ENCODE peak calls at places on chromosomes 11 and 22, in eight cellular contexts. A, Q, Y, R, M, O, S and D are unnamed samples. For H3K36me3, the result is how much of the 10 kb centered on the place peaks cover.

GRCh38 chr11:67667490-67668190 is 6.8 kb downstream of the ALDH3B2 start:
- DNase-seq in S (no peak), Y (no peak), A (no peak), R (no peak), M (no peak), Q (no peak), O (no peak), D (peak)

GRCh38 chr11:86696004-86696403 is 23.6 kb upstream of the ME3 start:
- DNase-seq in S (no peak), R (no peak), M (no peak), A (peak), Y (no peak), O (peak), Q (no peak), D (no peak)

GRCh38 chr11:76592961-76593360 is 77.6 kb downstream of the LRRC32 start:
- DNase-seq in A (no peak), R (no peak), M (no peak), Q (no peak), Y (no peak), S (no peak), O (no peak), D (no peak)

GRCh38 chr11:44573333-44573732 is 7.9 kb downstream of the CD82 start:
- DNase-seq in A (no peak), S (no peak), O (no peak), Q (no peak), M (no peak), Y (no peak), R (no peak), D (no peak)

GRCh38 chr11:26331911-26332571 is at the start of gene ANO3:
- DNase-seq in Y (no peak), S (peak), O (peak), A (peak), Q (peak), M (peak), R (no peak), D (peak)

GRCh38 chr11:62105611-62106245 is 18.1 kb upstream of the INCENP start:
- DNase-seq in M (no peak), S (no peak), O (no peak), Q (no peak), A (no peak), Y (peak), R (no peak), D (no peak)

GRCh38 chr11:70834984-70835560 is 417.3 kb downstream of the SHANK2 start:
- DNase-seq in R (no peak), A (no peak), Q (peak), Y (no peak), O (no peak), M (no peak), S (no peak), D (no peak)

GRCh38 chr11:126403039-126403438 is 47.6 kb downstream of the ST3GAL4 start:
- DNase-seq in Y (peak), A (no peak), O (no peak), R (no peak), M (no peak), Q (no peak), S (no peak), D (peak)

GRCh38 chr11:63518548-63518947 is 12.7 kb downstream of the LGALS12 start:
- DNase-seq in M (no peak), R (no peak), A (no peak), Q (no peak), O (peak), S (no peak), Y (no peak), D (no peak)

GRCh38 chr22:30606455-30607299 is at the start of gene TCN2:
- DNase-seq in A (peak), S (peak), O (peak), M (peak), Y (no peak), Q (peak), R (peak), D (peak)

GRCh38 chr22:30396871-30397655 is at the start of gene SEC14L2:
- DNase-seq in A (peak), O (no peak), Q (peak), S (peak), Y (no peak), R (peak), M (peak), D (peak)

GRCh38 chr11:120819003-120819402 is 204.9 kb upstream of the TBCEL start:
- DNase-seq in R (no peak), Q (no peak), A (no peak), S (no peak), Y (no peak), M (no peak), O (no peak), D (no peak)
- H3K4me3 ChIP-seq in R (no peak), Q (no peak), A (no peak), S (no peak), Y (no peak), M (no peak), O (no peak), D (no peak)

GRCh38 chr11:64915366-64915887 is 1.6 kb downstream of the ATG2A start:
- DNase-seq in M (no peak), S (no peak), A (no peak), R (no peak), Q (no peak), O (no peak), Y (no peak), D (no peak)

GRCh38 chr11:64916040-64916847 is 765 bp downstream of the ATG2A start:
- DNase-seq in Q (peak), S (no peak), R (peak), Y (no peak), A (peak), M (peak), O (no peak), D (peak)

GRCh38 chr11:64911689-64912088 is 5.3 kb downstream of the ATG2A start:
- DNase-seq in O (no peak), S (no peak), Q (no peak), M (no peak), A (no peak), Y (no peak), R (no peak), D (no peak)

GRCh38 chr11:64913171-64913727 is 3.8 kb downstream of the ATG2A start:
- DNase-seq in O (no peak), R (no peak), M (no peak), S (no peak), Y (no peak), Q (no peak), A (no peak), D (no peak)

DNA sequence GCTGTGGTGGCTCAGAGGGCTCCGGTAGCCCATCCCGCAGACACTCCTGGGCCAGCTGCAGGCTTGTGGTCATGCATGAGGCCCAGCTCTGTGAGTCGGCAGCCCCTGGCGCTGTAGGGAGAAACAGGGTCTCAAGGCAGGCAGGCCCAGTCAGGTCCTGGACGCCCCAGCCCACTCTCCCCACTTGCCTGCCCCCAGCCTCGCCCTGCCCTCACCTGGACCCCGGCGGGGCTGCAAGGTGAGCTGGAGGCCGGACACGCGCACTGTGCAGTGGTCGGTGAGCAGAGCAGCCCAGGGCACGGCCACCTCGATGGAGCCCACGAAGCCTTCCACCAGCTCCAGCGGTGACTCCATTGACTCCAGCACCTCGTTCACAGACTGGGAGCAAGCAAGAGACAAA is 2.9 kb downstream of the ATG2A start:
- DNase-seq in R (no peak), M (no peak), O (no peak), Y (no peak), Q (no peak), S (no peak), A (no peak), D (no peak)
- H3K36me3 ChIP-seq in R (half or more), M (under half), O (under half), Y (under half), Q (under half), S (under half), A (under half), D (under half)

GRCh38 chr11:12674571-12674935 is 332 bp downstream of the TEAD1 start:
- DNase-seq in S (no peak), R (no peak), M (peak), A (peak), O (no peak), Y (no peak), Q (peak), D (no peak)

GRCh38 chr11:12675951-12676711 is 1.9 kb downstream of the TEAD1 start:
- DNase-seq in R (no peak), Q (no peak), A (no peak), M (no peak), O (no peak), Y (no peak), S (no peak), D (no peak)

GRCh38 chr11:12674936-12675696 is 895 bp downstream of the TEAD1 start:
- DNase-seq in M (peak), Q (peak), S (peak), A (peak), O (no peak), Y (no peak), R (no peak), D (peak)

GRCh38 chr11:12673601-12673923 is 659 bp upstream of the TEAD1 start:
- DNase-seq in R (no peak), Q (no peak), S (no peak), O (no peak), A (no peak), M (no peak), Y (no peak), D (no peak)

DNA sequence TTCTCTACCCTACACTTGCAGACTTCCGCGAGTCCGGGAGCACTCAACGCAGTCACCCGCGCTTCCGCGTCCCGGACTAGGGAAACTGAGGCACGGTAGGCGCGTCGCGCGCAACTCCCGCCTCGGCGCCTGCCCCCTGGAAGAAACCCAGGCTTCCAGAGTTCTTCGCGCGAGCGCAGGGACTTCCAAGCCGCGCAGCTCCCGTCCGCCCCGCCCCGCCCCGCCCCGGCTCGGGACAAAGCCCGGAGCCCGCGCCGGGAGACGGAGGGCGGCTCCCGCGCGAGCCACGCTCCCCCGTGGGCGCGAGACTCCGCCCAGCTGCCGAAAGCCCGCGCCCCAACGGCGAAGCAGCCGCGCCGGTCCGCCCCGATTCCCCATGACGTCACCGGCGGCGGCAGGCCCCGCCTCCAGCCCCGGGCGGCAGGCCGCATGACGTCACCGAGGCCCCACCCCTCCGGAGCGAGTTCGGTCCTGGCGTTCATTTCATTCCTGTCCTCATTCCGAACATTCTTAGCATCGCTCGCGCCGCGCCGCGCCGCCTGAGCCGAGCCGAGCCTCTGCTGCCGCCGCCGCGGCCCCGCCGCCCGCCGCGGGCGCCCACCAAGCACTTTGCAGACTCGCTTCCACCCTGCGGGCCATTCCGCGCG is at the start of gene TEAD1:
- DNase-seq in R (peak), S (peak), A (peak), Q (peak), M (peak), Y (no peak), O (peak), D (peak)
- H3K4me3 ChIP-seq in R (peak), S (peak), A (peak), Q (peak), M (peak), Y (peak), O (peak), D (peak)

DNA sequence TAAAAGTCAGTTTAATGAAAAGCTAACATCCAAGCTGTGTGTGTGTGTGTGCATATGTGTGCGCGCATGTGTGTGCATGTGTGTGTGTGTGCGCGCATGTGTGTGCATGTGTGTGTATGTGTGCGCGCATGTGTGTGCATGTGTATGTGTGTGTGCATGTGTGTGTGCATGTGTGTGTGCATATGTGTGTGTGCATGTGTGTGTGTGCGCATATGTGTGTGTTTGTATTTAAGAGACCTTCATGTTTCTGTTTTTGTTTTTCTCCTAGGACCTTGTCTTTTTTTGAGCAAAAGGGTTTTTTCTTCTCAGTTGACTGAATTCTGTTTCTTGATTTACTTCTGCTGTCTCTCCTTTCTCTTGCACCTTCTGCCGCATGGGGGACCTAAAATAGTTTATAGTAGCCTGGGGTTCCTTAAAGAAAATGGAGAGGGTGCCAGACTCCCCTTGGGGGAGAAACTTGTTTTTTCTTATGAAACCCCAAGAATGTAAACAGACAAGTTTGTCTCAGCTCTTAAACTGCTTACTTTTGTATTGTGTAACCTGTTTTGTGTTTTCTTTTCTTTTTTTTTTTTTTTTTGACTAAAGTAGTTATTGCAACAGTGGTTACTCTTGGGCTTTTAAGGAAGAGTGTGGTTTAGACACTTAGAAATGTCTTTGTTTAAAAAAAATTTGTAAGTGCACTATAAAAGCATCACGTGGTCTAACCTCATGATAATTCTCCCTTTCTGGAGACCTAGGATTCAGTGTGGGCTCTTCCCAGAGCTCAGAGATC is 53.0 kb downstream of the OSBPL5 start:
- DNase-seq in S (no peak), A (no peak), O (no peak), Q (no peak), Y (no peak), M (no peak), R (no peak), D (no peak)
- H3K36me3 ChIP-seq in S (under half), A (under half), O (under half), Q (under half), Y (under half), M (under half), R (under half), D (under half)

DNA sequence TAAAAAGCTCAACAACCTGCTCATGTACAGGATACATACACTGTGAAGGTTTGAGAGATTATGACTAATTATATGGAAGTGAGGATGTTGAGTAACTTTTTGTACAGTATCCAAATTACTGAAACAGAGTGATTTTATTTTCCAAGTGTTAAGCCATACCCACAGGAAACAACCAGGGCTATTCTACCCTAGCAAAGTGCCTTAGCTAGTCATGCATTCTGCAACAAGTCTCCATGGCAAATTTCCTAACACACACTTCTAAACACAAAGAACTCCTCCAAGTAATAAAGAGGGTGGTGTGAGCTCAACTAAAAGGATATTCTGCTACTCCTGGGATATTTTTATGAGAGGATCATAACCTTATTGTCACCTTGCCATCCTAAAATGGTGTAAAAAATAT is 4.4 kb downstream of the LGR4 start:
- DNase-seq in Q (no peak), R (no peak), Y (no peak), M (no peak), O (no peak), S (no peak), A (no peak), D (no peak)
- H3K4me3 ChIP-seq in Q (no peak), R (no peak), Y (no peak), M (no peak), O (no peak), S (no peak), A (peak), D (no peak)

DNA sequence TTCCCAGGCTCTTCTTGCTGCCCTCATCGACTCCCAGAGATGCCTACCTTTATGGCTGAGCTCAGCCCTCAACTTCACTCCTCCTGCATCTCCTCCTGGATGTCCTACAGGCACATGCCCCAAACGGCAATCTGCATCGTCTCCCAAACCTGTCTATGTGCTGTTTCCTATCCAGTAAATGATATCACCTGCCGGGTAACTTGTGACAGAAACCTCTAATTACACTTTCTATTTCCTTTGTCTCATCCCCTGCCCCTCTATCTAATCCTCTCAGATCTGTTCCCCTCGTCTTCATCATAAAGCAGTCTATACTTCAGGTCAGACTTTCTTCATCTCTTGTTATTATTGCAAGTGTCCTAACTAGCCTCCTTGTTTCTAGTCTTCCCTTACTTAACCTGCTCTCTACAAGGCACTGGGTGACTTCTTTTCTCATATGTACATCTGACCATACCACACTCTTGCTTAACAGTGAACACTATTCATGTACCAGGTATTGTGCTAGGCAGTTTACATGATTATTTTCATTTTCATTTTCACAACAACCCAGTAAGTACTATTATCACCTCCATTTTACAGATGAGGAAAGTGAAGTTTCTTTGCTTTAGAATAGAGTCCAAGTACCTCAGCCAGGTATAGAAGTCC is 21.9 kb upstream of the UCP3 start:
- DNase-seq in R (no peak), M (no peak), O (no peak), Y (no peak), Q (no peak), A (no peak), S (no peak), D (no peak)
- H3K36me3 ChIP-seq in R (under half), M (under half), O (under half), Y (under half), Q (under half), A (under half), S (under half), D (under half)

GRCh38 chr11:120511804-120512726 is 517 bp downstream of the GRIK4 start:
- DNase-seq in Q (no peak), R (no peak), O (no peak), M (no peak), A (no peak), S (no peak), Y (no peak), D (no peak)
- H3K4me3 ChIP-seq in Q (no peak), R (no peak), O (no peak), M (no peak), A (peak), S (peak), Y (peak), D (peak)

DNA sequence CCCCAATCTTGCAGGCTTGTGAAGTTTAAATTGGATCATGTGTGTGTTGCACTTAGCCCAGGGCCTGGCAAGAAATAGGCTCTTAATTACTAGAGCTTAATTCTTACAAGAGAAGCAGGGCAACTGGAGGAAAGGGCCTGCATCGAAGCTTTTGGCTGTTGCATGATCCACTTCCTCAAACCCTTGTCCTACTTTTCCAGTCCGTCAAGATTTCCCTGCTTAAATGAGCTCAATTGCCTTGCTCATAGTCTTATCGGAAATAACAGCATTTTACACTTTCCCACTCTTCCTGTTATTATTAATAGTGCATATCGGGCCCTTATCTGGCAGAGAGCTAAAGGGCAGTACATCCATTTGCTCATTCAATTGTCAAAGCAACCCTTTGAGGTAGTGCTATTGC is 18.1 kb downstream of the DTX4 start:
- DNase-seq in Y (peak), M (no peak), O (no peak), Q (no peak), R (no peak), A (no peak), S (no peak), D (no peak)
- H3K36me3 ChIP-seq in Y (under half), M (under half), O (under half), Q (under half), R (under half), A (under half), S (under half), D (under half)

GRCh38 chr11:118915941-118916841 is 9.5 kb downstream of the BCL9L start:
- DNase-seq in A (no peak), O (no peak), Y (no peak), M (peak), S (no peak), Q (no peak), R (no peak), D (no peak)

GRCh38 chr11:118912742-118913410 is 12.8 kb downstream of the BCL9L start:
- DNase-seq in M (no peak), Y (no peak), S (no peak), R (peak), A (peak), O (no peak), Q (peak), D (peak)

GRCh38 chr11:118913411-118914125 is 12.2 kb downstream of the BCL9L start:
- DNase-seq in A (peak), S (no peak), O (no peak), Y (no peak), Q (peak), M (no peak), R (no peak), D (no peak)

GRCh38 chr11:118915396-118915795 is 10.3 kb downstream of the BCL9L start:
- DNase-seq in Y (no peak), S (no peak), Q (no peak), R (no peak), O (no peak), A (no peak), M (no peak), D (no peak)

GRCh38 chr11:118914178-118914918 is 11.4 kb downstream of the BCL9L start:
- DNase-seq in O (no peak), M (peak), R (peak), Y (no peak), A (no peak), S (no peak), Q (peak), D (peak)
- H3K4me3 ChIP-seq in O (no peak), M (peak), R (peak), Y (peak), A (peak), S (no peak), Q (no peak), D (no peak)

GRCh38 chr11:708511-708910 is 2.5 kb downstream of the EPS8L2 start:
- DNase-seq in Q (no peak), R (no peak), S (no peak), M (no peak), Y (no peak), O (no peak), A (no peak), D (no peak)

GRCh38 chr11:706957-707816 is 1.2 kb downstream of the EPS8L2 start:
- DNase-seq in R (no peak), A (peak), Q (peak), S (no peak), O (no peak), Y (no peak), M (peak), D (peak)

GRCh38 chr11:706439-706956 is 467 bp downstream of the EPS8L2 start:
- DNase-seq in Q (peak), Y (no peak), R (no peak), M (peak), O (no peak), A (peak), S (no peak), D (no peak)

GRCh38 chr11:707817-708420 is 1.9 kb downstream of the EPS8L2 start:
- DNase-seq in O (no peak), S (no peak), Q (peak), R (no peak), M (no peak), A (no peak), Y (no peak), D (peak)

GRCh38 chr11:709109-709997 is 3.3 kb downstream of the EPS8L2 start:
- DNase-seq in Y (no peak), M (no peak), O (no peak), R (no peak), Q (peak), S (no peak), A (no peak), D (no peak)
- H3K36me3 ChIP-seq in Y (under half), M (under half), O (under half), R (under half), Q (under half), S (under half), A (under half), D (under half)